ENCODE peak calls at places on chromosome 12, in four cellular contexts. J is AG04450; E is effector memory CD4-positive, alpha-beta T cell; G is heart right ventricle. I is an unnamed sample.

GRCh38 chr12:91332305-91332704 is 149.7 kb upstream of the DCN start:
- DNase-seq in E (no peak), G (no peak), J (no peak), I (no peak)

GRCh38 chr12:101563197-101563596 is 31.6 kb upstream of the MYBPC1 start:
- DNase-seq in E (no peak), G (no peak), J (no peak), I (no peak)

GRCh38 chr12:132253698-132254480 is 75.5 kb downstream of the GALNT9 start:
- DNase-seq in E (no peak), G (no peak), J (no peak), I (no peak)

GRCh38 chr12:23099104-23099503 is 474.1 kb downstream of the ETNK1 start:
- DNase-seq in G (no peak), J (no peak), E (no peak), I (no peak)

GRCh38 chr12:48826209-48826855 is 8.0 kb downstream of the CACNB3 start:
- DNase-seq in G (no peak), E (no peak), J (no peak), I (no peak)

GRCh38 chr12:6540181-6540877 is 6.0 kb downstream of the GAPDH start:
- DNase-seq in E (no peak), J (peak), G (peak), I (no peak)

GRCh38 chr12:41055875-41056577 is 132.1 kb upstream of the PDZRN4 start:
- DNase-seq in J (no peak), E (no peak), G (no peak), I (no peak)

GRCh38 chr12:96015672-96016071 is 19.5 kb upstream of the HAL start:
- DNase-seq in E (no peak), G (peak), J (no peak), I (no peak)

GRCh38 chr12:56034586-56035332 is 7.0 kb upstream of the RPS26 start:
- DNase-seq in G (no peak), J (no peak), E (no peak), I (no peak)

GRCh38 chr12:27434673-27435565 is 11.6 kb upstream of the SMCO2 start:
- DNase-seq in E (no peak), J (no peak), G (no peak), I (no peak)

GRCh38 chr12:62893276-62893675 is 41.7 kb downstream of the PPM1H start:
- DNase-seq in G (no peak), E (no peak), J (no peak), I (no peak)

GRCh38 chr12:2111816-2112215 is 59.0 kb downstream of the CACNA1C start:
- DNase-seq in J (no peak), G (no peak), E (no peak), I (no peak)

GRCh38 chr12:109027767-109028166 is 6.9 kb upstream of the SVOP start:
- DNase-seq in G (no peak), J (peak), E (no peak), I (no peak)

GRCh38 chr12:41193321-41193720 is 5.2 kb downstream of the PDZRN4 start:
- DNase-seq in E (no peak), G (no peak), J (no peak), I (no peak)

GRCh38 chr12:131572626-131573025 is 138.3 kb upstream of the SFSWAP start:
- DNase-seq in J (no peak), G (no peak), E (no peak), I (no peak)

GRCh38 chr12:91926810-91927209 is 218.8 kb downstream of the BTG1 start:
- DNase-seq in E (no peak), G (no peak), J (peak), I (no peak)

GRCh38 chr12:52895726-52896189 is 9.1 kb downstream of the KRT8 start:
- DNase-seq in G (no peak), J (no peak), E (no peak), I (no peak)

GRCh38 chr12:24996820-24997219 is 47.9 kb upstream of the BCAT1 start:
- DNase-seq in G (no peak), E (no peak), J (no peak), I (no peak)

GRCh38 chr12:120126635-120127005 is 10.1 kb upstream of the RAB35 start:
- DNase-seq in E (no peak), J (no peak), G (peak), I (no peak)

GRCh38 chr12:88401153-88401552 is 179.1 kb downstream of the KITLG start:
- DNase-seq in G (no peak), J (no peak), E (no peak), I (no peak)

GRCh38 chr12:113475451-113476085 is 3.9 kb upstream of the LHX5 start:
- DNase-seq in E (no peak), G (no peak), J (no peak), I (no peak)

GRCh38 chr12:68324531-68324930 is 7.6 kb downstream of the MDM1 start:
- DNase-seq in E (no peak), J (no peak), G (no peak), I (no peak)

GRCh38 chr12:78275886-78276285 is 445.2 kb downstream of the NAV3 start:
- DNase-seq in E (no peak), G (no peak), J (no peak), I (no peak)

GRCh38 chr12:68772714-68773113 is 26.7 kb downstream of the SLC35E3 start:
- DNase-seq in J (no peak), E (no peak), G (no peak), I (no peak)

GRCh38 chr12:48193623-48194022 is 9.5 kb downstream of the OR10AD1 start:
- DNase-seq in G (no peak), J (no peak), E (no peak), I (no peak)

GRCh38 chr12:124668602-124669001 is 101.2 kb upstream of the NCOR2 start:
- DNase-seq in G (no peak), J (no peak), E (no peak), I (no peak)

GRCh38 chr12:67025543-67026114 is 243.5 kb upstream of the CAND1 start:
- DNase-seq in E (no peak), G (peak), J (no peak), I (peak)

GRCh38 chr12:30840715-30841114 is 85.8 kb upstream of the TSPAN11 start:
- DNase-seq in J (no peak), G (no peak), E (no peak), I (no peak)

GRCh38 chr12:33663000-33663654 is 223.5 kb upstream of the SYT10 start:
- DNase-seq in E (no peak), G (no peak), J (no peak), I (no peak)

GRCh38 chr12:26195250-26195640 is at the start of gene SSPN:
- DNase-seq in J (no peak), G (peak), E (no peak), I (no peak)

GRCh38 chr12:77167801-77168200 is 102.4 kb upstream of the E2F7 start:
- DNase-seq in J (no peak), G (no peak), E (no peak), I (no peak)

GRCh38 chr12:56988207-56988739 is 18.1 kb downstream of the ZBTB39 start:
- DNase-seq in G (peak), J (no peak), E (no peak), I (no peak)

GRCh38 chr12:779745-780734 is 27.7 kb downstream of the WNK1 start:
- DNase-seq in G (no peak), E (no peak), J (peak), I (no peak)

GRCh38 chr12:18462437-18462836 is 201.1 kb downstream of the PIK3C2G start:
- DNase-seq in G (peak), J (peak), E (no peak), I (no peak)

GRCh38 chr12:104573-105081 is 38.1 kb downstream of the IQSEC3 start:
- DNase-seq in J (no peak), G (no peak), E (no peak), I (no peak)

GRCh38 chr12:49702676-49703228 is 4.5 kb downstream of the FMNL3 start:
- DNase-seq in G (no peak), E (no peak), J (no peak), I (no peak)

DNA sequence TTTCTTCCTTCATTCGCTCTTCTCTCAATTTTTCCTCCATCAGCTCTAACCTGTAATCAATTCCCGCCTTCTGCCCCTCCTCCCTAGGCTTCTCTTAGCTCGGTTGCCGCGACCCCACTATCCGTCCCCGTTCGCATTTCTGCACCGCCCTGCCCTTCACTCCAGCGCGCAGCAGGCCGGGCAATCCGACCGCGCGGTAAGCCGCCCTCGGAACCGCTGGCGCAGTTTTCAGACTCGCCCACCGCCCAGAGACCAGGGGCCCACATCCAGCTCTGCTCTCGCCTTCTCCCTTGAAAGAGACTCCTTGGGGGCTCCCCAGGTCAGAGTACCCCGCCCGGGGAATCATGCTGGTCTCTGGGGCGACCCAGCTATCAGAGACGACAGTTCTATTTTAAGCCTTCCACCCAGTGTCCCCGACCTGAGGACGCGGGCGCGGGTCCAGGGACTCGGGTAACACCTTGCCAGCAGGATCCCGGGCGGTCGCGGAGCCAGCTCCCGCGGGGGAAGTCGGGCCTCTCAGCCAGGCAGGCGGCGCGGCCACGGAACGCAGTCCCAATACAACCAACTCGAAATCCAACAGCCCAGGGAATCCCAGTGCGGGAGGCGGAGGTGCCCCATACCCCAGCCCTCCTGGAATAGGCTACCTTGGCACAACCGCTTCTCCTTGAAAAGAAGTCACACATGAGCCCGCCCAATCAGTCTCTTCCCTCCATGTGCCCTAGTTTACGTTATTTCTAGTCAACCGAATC is 5.7 kb upstream of the SLC38A4 start:
- DNase-seq in G (peak), E (no peak), J (no peak), I (no peak)
- H3K4me3 ChIP-seq in G (peak), E (no peak), J (peak), I (no peak)

GRCh38 chr12:104958946-104959841 is 1.1 kb upstream of the SLC41A2 start:
- DNase-seq in G (no peak), E (no peak), J (no peak), I (no peak)

GRCh38 chr12:104955703-104956102 is 2.4 kb downstream of the SLC41A2 start:
- DNase-seq in J (no peak), E (no peak), G (no peak), I (no peak)

GRCh38 chr12:104957388-104958008 is 592 bp downstream of the SLC41A2 start:
- DNase-seq in J (no peak), G (peak), E (peak), I (peak)

GRCh38 chr12:104958009-104958945 is at the start of gene SLC41A2:
- DNase-seq in G (peak), E (peak), J (peak), I (peak)

GRCh38 chr12:104956870-104957301 is 1.2 kb downstream of the SLC41A2 start:
- DNase-seq in J (no peak), E (no peak), G (no peak), I (no peak)
- H3K4me3 ChIP-seq in J (peak), E (no peak), G (no peak), I (no peak)

GRCh38 chr12:21940549-21940948 is 677 bp downstream of the ABCC9 start:
- DNase-seq in E (no peak), J (no peak), G (no peak), I (no peak)
- H3K4me3 ChIP-seq in E (no peak), J (peak), G (peak), I (peak)

GRCh38 chr12:106138279-106138645 is 492 bp downstream of the NUAK1 start:
- DNase-seq in G (no peak), J (no peak), E (no peak), I (no peak)

GRCh38 chr12:106137456-106138278 is 1.1 kb downstream of the NUAK1 start:
- DNase-seq in J (no peak), E (no peak), G (no peak), I (no peak)

GRCh38 chr12:106139422-106140141 is 828 bp upstream of the NUAK1 start:
- DNase-seq in G (peak), E (no peak), J (no peak), I (no peak)

GRCh38 chr12:106140223-106140986 is 1.7 kb upstream of the NUAK1 start:
- DNase-seq in J (no peak), G (no peak), E (no peak), I (no peak)

GRCh38 chr12:106138646-106139421 is at the start of gene NUAK1:
- DNase-seq in G (peak), E (no peak), J (no peak), I (no peak)
- H3K4me3 ChIP-seq in G (peak), E (peak), J (peak), I (no peak)

I was measured in naive thymus-derived CD4-positive, alpha-beta T cell.